ENCODE peak calls at places on chromosomes 5 and 9, in four cellular contexts. D is KBM-7, V is tibial nerve, K is HT-29. X is an unnamed sample.

GRCh38 chr9:92265159-92265558 is 28.3 kb downstream of the IARS1 start:
- DNase-seq in K (no peak), D (no peak), V (no peak), X (no peak)

GRCh38 chr5:54518146-54519082 is 855 bp downstream of the SNX18 start:
- DNase-seq in D (peak), V (no peak), K (peak), X (peak)

GRCh38 chr5:79517601-79518000 is 3.7 kb upstream of the HOMER1 start:
- DNase-seq in K (no peak), V (no peak), D (peak), X (no peak)

GRCh38 chr5:169592937-169593650 is 9.5 kb downstream of the SPDL1 start:
- DNase-seq in D (no peak), K (peak), V (no peak), X (no peak)

GRCh38 chr9:71760901-71761300 is 7.4 kb downstream of the CEMIP2 start:
- DNase-seq in V (no peak), D (no peak), K (no peak), X (no peak)

GRCh38 chr5:127254729-127255284 is 35.8 kb upstream of the MEGF10 start:
- DNase-seq in D (no peak), V (no peak), K (no peak), X (no peak)

GRCh38 chr5:958701-959571 is 49.7 kb upstream of the NKD2 start:
- DNase-seq in K (peak), V (no peak), D (no peak), X (no peak)

GRCh38 chr5:123785160-123786001 is 273.4 kb downstream of the CSNK1G3 start:
- DNase-seq in K (no peak), D (no peak), V (no peak), X (no peak)

GRCh38 chr9:91884746-91885687 is 65.0 kb downstream of the ROR2 start:
- DNase-seq in K (no peak), D (no peak), V (no peak), X (no peak)

GRCh38 chr5:17203329-17204132 is 13.9 kb upstream of the BASP1 start:
- DNase-seq in K (peak), D (peak), V (peak), X (no peak)

GRCh38 chr5:99063737-99064136 is 134.9 kb upstream of the CHD1 start:
- DNase-seq in V (no peak), K (no peak), D (no peak), X (no peak)

GRCh38 chr5:1887400-1888360 is 5.0 kb upstream of the IRX4 start:
- DNase-seq in D (no peak), V (no peak), K (no peak), X (no peak)

GRCh38 chr5:145666591-145666990 is 168.6 kb downstream of the PRELID2 start:
- DNase-seq in V (no peak), K (no peak), D (no peak), X (no peak)

GRCh38 chr5:7578056-7578455 is 182.1 kb downstream of the ADCY2 start:
- DNase-seq in K (no peak), V (no peak), D (no peak), X (no peak)

GRCh38 chr5:81601912-81602311 is 149.0 kb downstream of the SSBP2 start:
- DNase-seq in K (peak), V (no peak), D (no peak), X (no peak)

GRCh38 chr5:28430565-28431178 is 1392.3 kb upstream of the CDH9 start:
- DNase-seq in V (no peak), K (no peak), D (no peak), X (no peak)

GRCh38 chr9:37035472-37036236 is 1.6 kb upstream of the PAX5 start:
- DNase-seq in K (no peak), V (no peak), D (peak), X (no peak)

X was measured in immature natural killer cell.